ENCODE peak calls at places on chromosomes 7 and 10, in eight cellular contexts. One of them, this sample, is unnamed.
A peak's percentile ranks its signal among the peaks of the same experiment; 100 is the strongest.

GRCh38 chr7:74044366-74045350 is 16.7 kb downstream of the ELN start:
- DNase-seq in heart right ventricle: no peak
- DNase-seq in Calu3: no peak
- DNase-seq in CD14-positive monocyte: no peak
- DNase-seq in IMR-90: no peak
- DNase-seq in cardiac muscle cell: no peak
- DNase-seq in upper lobe of left lung: no peak
- DNase-seq in WTC11: no peak
- DNase-seq in this sample: no peak

GRCh38 chr7:23333671-23334246 is 34.6 kb downstream of the MALSU1 start:
- DNase-seq in heart right ventricle: peak; percentile 8
- DNase-seq in cardiac muscle cell: peak; percentile 88
- DNase-seq in CD14-positive monocyte: no peak
- DNase-seq in IMR-90: peak; percentile 96
- DNase-seq in Calu3: no peak
- DNase-seq in WTC11: no peak
- DNase-seq in upper lobe of left lung: no peak
- DNase-seq in this sample: no peak

GRCh38 chr7:130334274-130334673 is 10.3 kb upstream of the CPA5 start:
- DNase-seq in CD14-positive monocyte: no peak
- DNase-seq in IMR-90: peak; percentile 22
- DNase-seq in upper lobe of left lung: no peak
- DNase-seq in WTC11: no peak
- DNase-seq in cardiac muscle cell: peak; percentile 55
- DNase-seq in heart right ventricle: peak; percentile 14
- DNase-seq in Calu3: no peak
- DNase-seq in this sample: no peak

GRCh38 chr10:72009062-72009429 is 44.9 kb downstream of the CHST3 start:
- DNase-seq in cardiac muscle cell: no peak
- DNase-seq in CD14-positive monocyte: no peak
- DNase-seq in IMR-90: no peak
- DNase-seq in Calu3: no peak
- DNase-seq in heart right ventricle: no peak
- DNase-seq in WTC11: no peak
- DNase-seq in upper lobe of left lung: no peak
- DNase-seq in this sample: no peak

GRCh38 chr10:129662386-129662785 is 195.3 kb downstream of the MGMT start:
- DNase-seq in upper lobe of left lung: no peak
- DNase-seq in Calu3: no peak
- DNase-seq in WTC11: no peak
- DNase-seq in IMR-90: no peak
- DNase-seq in heart right ventricle: no peak
- DNase-seq in cardiac muscle cell: no peak
- DNase-seq in CD14-positive monocyte: no peak
- DNase-seq in this sample: no peak

GRCh38 chr7:105502173-105502572 is 19.9 kb downstream of the PUS7 start:
- DNase-seq in heart right ventricle: no peak
- DNase-seq in CD14-positive monocyte: no peak
- DNase-seq in WTC11: no peak
- DNase-seq in IMR-90: no peak
- DNase-seq in upper lobe of left lung: no peak
- DNase-seq in Calu3: no peak
- DNase-seq in cardiac muscle cell: no peak
- DNase-seq in this sample: no peak

GRCh38 chr7:132117181-132117580 is 459.1 kb downstream of the PLXNA4 start:
- DNase-seq in upper lobe of left lung: no peak
- DNase-seq in Calu3: no peak
- DNase-seq in CD14-positive monocyte: no peak
- DNase-seq in WTC11: no peak
- DNase-seq in IMR-90: peak; percentile 28
- DNase-seq in cardiac muscle cell: peak; percentile 21
- DNase-seq in heart right ventricle: no peak
- DNase-seq in this sample: no peak

GRCh38 chr7:2266911-2267310 is 24.9 kb downstream of the NUDT1 start:
- DNase-seq in upper lobe of left lung: no peak
- DNase-seq in cardiac muscle cell: no peak
- DNase-seq in IMR-90: peak; percentile 62
- DNase-seq in CD14-positive monocyte: no peak
- DNase-seq in WTC11: no peak
- DNase-seq in heart right ventricle: no peak
- DNase-seq in Calu3: no peak
- DNase-seq in this sample: no peak

GRCh38 chr7:28684729-28685211 is 272.5 kb downstream of the CREB5 start:
- DNase-seq in upper lobe of left lung: no peak
- DNase-seq in heart right ventricle: no peak
- DNase-seq in cardiac muscle cell: no peak
- DNase-seq in CD14-positive monocyte: no peak
- DNase-seq in IMR-90: no peak
- DNase-seq in Calu3: no peak
- DNase-seq in WTC11: no peak
- DNase-seq in this sample: no peak

GRCh38 chr7:82202107-82202506 is 241.5 kb downstream of the CACNA2D1 start:
- DNase-seq in Calu3: no peak
- DNase-seq in CD14-positive monocyte: no peak
- DNase-seq in heart right ventricle: no peak
- DNase-seq in WTC11: no peak
- DNase-seq in cardiac muscle cell: no peak
- DNase-seq in IMR-90: no peak
- DNase-seq in upper lobe of left lung: no peak
- DNase-seq in this sample: no peak

GRCh38 chr10:59839576-59839975 is 66.8 kb downstream of the CCDC6 start:
- DNase-seq in CD14-positive monocyte: no peak
- DNase-seq in upper lobe of left lung: no peak
- DNase-seq in cardiac muscle cell: peak; percentile 28
- DNase-seq in heart right ventricle: no peak
- DNase-seq in IMR-90: peak; percentile 71
- DNase-seq in WTC11: no peak
- DNase-seq in Calu3: no peak
- DNase-seq in this sample: no peak

GRCh38 chr7:14834888-14835287 is 67.7 kb downstream of the DGKB start:
- DNase-seq in CD14-positive monocyte: no peak
- DNase-seq in WTC11: no peak
- DNase-seq in heart right ventricle: no peak
- DNase-seq in Calu3: no peak
- DNase-seq in IMR-90: peak; percentile 44
- DNase-seq in upper lobe of left lung: no peak
- DNase-seq in cardiac muscle cell: peak; percentile 40
- DNase-seq in this sample: no peak

GRCh38 chr7:47873767-47874166 is 74.5 kb downstream of the PKD1L1 start:
- DNase-seq in heart right ventricle: no peak
- DNase-seq in CD14-positive monocyte: no peak
- DNase-seq in Calu3: no peak
- DNase-seq in WTC11: no peak
- DNase-seq in IMR-90: peak; percentile 65
- DNase-seq in upper lobe of left lung: no peak
- DNase-seq in cardiac muscle cell: no peak
- DNase-seq in this sample: no peak

GRCh38 chr7:80724249-80724871 is 85.9 kb downstream of the CD36 start:
- DNase-seq in Calu3: no peak
- DNase-seq in WTC11: no peak
- DNase-seq in heart right ventricle: no peak
- DNase-seq in CD14-positive monocyte: no peak
- DNase-seq in upper lobe of left lung: no peak
- DNase-seq in IMR-90: peak; percentile 89
- DNase-seq in cardiac muscle cell: no peak
- DNase-seq in this sample: no peak

GRCh38 chr7:6178273-6179029 is 94.0 kb downstream of the CYTH3 start:
- DNase-seq in cardiac muscle cell: no peak
- DNase-seq in IMR-90: no peak
- DNase-seq in Calu3: no peak
- DNase-seq in WTC11: no peak
- DNase-seq in CD14-positive monocyte: no peak
- DNase-seq in heart right ventricle: no peak
- DNase-seq in upper lobe of left lung: no peak
- DNase-seq in this sample: no peak

GRCh38 chr7:76209310-76209709 is 7.6 kb downstream of the SRRM3 start:
- DNase-seq in heart right ventricle: no peak
- DNase-seq in upper lobe of left lung: no peak
- DNase-seq in WTC11: no peak
- DNase-seq in Calu3: no peak
- DNase-seq in cardiac muscle cell: no peak
- DNase-seq in CD14-positive monocyte: no peak
- DNase-seq in IMR-90: no peak
- DNase-seq in this sample: no peak

GRCh38 chr7:84492128-84492527 is 297.5 kb upstream of the SEMA3A start:
- DNase-seq in WTC11: no peak
- DNase-seq in CD14-positive monocyte: no peak
- DNase-seq in Calu3: no peak
- DNase-seq in cardiac muscle cell: no peak
- DNase-seq in upper lobe of left lung: no peak
- DNase-seq in heart right ventricle: no peak
- DNase-seq in IMR-90: no peak
- DNase-seq in this sample: no peak

GRCh38 chr7:84492565-84493034 is 298.0 kb upstream of the SEMA3A start:
- DNase-seq in upper lobe of left lung: no peak
- DNase-seq in heart right ventricle: no peak
- DNase-seq in cardiac muscle cell: no peak
- DNase-seq in CD14-positive monocyte: no peak
- DNase-seq in IMR-90: no peak
- DNase-seq in Calu3: no peak
- DNase-seq in WTC11: no peak
- DNase-seq in this sample: no peak

DNA sequence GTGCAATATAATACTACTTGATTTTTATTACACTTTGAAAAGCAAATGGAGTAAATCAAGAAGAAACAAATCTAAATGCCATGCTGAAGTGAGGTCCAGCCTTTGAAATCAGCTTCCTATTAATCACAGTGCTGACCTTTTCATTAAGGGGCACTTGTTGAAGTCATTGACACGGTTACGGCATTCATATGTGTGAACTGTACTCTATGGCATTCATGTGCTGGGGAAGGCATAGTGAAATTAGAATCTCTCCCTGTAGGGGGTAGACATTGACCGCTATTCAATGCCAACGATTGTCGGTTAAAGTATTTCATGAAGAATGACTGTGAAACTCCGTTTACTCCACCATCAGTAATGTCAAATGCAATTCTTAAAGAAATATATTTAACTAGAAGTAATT is 296.1 kb upstream of the SEMA3A start:
- DNase-seq in cardiac muscle cell: peak; percentile 21
- DNase-seq in upper lobe of left lung: no peak
- DNase-seq in CD14-positive monocyte: no peak
- DNase-seq in heart right ventricle: no peak
- DNase-seq in WTC11: no peak
- DNase-seq in Calu3: no peak
- DNase-seq in IMR-90: no peak
- DNase-seq in this sample: no peak
- TF ChIP-seq CTCF in cardiac muscle cell: no peak
- TF ChIP-seq CTCF in upper lobe of left lung: no peak
- TF ChIP-seq CTCF in CD14-positive monocyte: no peak
- TF ChIP-seq CTCF in heart right ventricle: no peak
- TF ChIP-seq CTCF in WTC11: no peak
- TF ChIP-seq CTCF in Calu3: no peak
- TF ChIP-seq CTCF in IMR-90: no peak
- TF ChIP-seq CTCF in this sample: no peak

DNA sequence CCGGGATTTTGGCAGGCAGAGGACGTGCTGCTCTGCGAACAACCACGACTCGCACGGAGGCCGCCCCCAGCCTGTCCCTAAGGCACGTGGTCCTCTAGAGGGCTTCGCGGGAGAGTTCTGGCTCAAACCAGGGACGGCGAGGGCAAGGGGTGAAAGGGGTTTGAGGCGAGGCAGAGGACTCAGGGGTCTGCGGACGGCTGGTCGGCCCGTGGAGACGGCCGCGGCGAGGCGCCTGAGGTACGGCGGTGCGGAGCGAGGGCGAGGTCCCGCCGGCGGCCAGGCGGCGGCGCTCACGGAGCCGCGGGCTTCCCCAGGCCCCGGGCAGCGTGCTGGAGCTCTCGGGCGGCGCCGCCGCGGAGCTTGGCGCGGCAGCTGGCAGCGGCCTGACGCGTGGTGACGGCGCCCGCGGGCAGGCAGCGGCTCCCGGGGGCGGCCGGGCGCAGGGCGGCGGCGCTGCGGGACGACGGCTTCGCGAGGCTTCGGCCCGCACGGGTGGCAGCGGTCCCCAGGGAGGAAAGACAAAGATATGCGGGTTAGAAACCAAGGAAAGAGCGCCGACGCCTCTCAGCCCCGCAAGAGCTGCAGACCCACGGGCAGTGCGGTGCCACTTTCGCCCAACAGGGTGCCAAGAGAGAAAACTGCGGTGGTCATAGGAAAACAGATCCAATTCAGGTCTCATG is 44.8 kb downstream of the ZNF800 start:
- DNase-seq in CD14-positive monocyte: peak; percentile 54
- DNase-seq in Calu3: peak; percentile 79
- DNase-seq in heart right ventricle: peak; percentile 24
- DNase-seq in upper lobe of left lung: peak; percentile 65
- DNase-seq in WTC11: peak; percentile 77
- DNase-seq in cardiac muscle cell: peak; percentile 74
- DNase-seq in IMR-90: peak; percentile 61
- DNase-seq in this sample: peak; percentile 5
- TF ChIP-seq CTCF in CD14-positive monocyte: peak; percentile 58
- TF ChIP-seq CTCF in Calu3: peak; percentile 59
- TF ChIP-seq CTCF in heart right ventricle: peak; percentile 53
- TF ChIP-seq CTCF in upper lobe of left lung: peak; percentile 69
- TF ChIP-seq CTCF in WTC11: peak; percentile 47
- TF ChIP-seq CTCF in cardiac muscle cell: peak; percentile 35
- TF ChIP-seq CTCF in IMR-90: peak; percentile 74
- TF ChIP-seq CTCF in this sample: peak; percentile 55

DNA sequence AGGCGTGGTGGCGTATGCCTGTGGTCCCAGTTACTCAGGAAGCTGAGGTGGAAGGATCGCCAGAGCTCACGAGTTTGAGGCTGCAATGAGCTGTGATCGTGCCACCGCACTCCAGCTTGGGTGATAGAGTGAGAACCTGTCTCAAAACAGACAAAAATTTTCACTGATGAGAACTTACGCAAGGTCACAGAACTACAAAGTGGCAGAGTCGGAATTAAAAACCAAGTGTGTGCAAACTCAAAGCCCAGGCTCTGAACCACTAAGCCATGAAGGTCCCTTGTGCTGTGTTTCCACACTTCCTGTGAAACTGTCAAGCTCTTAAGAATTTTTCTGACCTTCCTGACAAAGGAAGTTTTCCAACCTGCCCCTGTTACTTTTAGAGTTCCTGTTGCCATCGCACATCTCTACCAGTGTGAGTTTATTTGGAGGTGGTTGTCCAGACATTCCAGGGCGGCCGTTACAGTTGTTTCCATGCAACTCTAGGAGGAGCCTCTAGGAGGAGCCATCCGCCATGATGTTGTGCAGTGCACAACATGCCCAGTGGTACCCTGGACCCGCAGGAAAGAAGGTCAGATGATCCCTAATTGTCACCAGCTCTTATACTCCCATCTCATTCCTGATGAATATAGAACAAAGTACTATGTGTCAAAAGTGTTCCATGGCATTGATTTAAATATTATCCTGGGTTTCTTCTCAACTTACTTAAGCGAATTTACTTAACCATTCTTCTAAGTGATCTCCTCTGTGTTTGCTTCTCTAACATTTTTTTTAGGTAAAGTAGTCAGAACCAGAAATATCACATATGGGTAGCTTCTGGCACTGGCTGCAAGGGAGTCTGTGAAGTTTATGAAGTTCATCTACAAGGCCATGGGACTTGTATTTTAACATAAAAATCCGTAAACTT is 49.0 kb upstream of the LYZL1 start:
- DNase-seq in cardiac muscle cell: peak; percentile 50
- DNase-seq in IMR-90: no peak
- DNase-seq in upper lobe of left lung: no peak
- DNase-seq in WTC11: peak; percentile 71
- DNase-seq in CD14-positive monocyte: no peak
- DNase-seq in heart right ventricle: no peak
- DNase-seq in Calu3: peak; percentile 53
- DNase-seq in this sample: no peak
- TF ChIP-seq CTCF in cardiac muscle cell: peak; percentile 65
- TF ChIP-seq CTCF in IMR-90: peak; percentile 44
- TF ChIP-seq CTCF in upper lobe of left lung: no peak
- TF ChIP-seq CTCF in WTC11: peak; percentile 69
- TF ChIP-seq CTCF in CD14-positive monocyte: peak; percentile 42
- TF ChIP-seq CTCF in heart right ventricle: peak; percentile 55
- TF ChIP-seq CTCF in Calu3: peak; percentile 59
- TF ChIP-seq CTCF in this sample: peak; percentile 85

GRCh38 chr10:9643782-9644181 is 1373.9 kb upstream of the CELF2 start:
- DNase-seq in cardiac muscle cell: no peak
- DNase-seq in heart right ventricle: no peak
- DNase-seq in CD14-positive monocyte: no peak
- DNase-seq in WTC11: no peak
- DNase-seq in upper lobe of left lung: no peak
- DNase-seq in Calu3: no peak
- DNase-seq in IMR-90: no peak
- DNase-seq in this sample: no peak
- TF ChIP-seq CTCF in cardiac muscle cell: no peak
- TF ChIP-seq CTCF in heart right ventricle: no peak
- TF ChIP-seq CTCF in CD14-positive monocyte: no peak
- TF ChIP-seq CTCF in WTC11: no peak
- TF ChIP-seq CTCF in upper lobe of left lung: no peak
- TF ChIP-seq CTCF in Calu3: no peak
- TF ChIP-seq CTCF in IMR-90: no peak
- TF ChIP-seq CTCF in this sample: no peak